ENCODE peak calls at places on chromosomes 5 and 9, in seven cellular contexts. One of them, this sample, is unnamed. For H3K27me3, the result is how much of the 10 kb centered on the place peaks cover.

GRCh38 chr9:124394596-124394995 is 20.6 kb downstream of the PSMB7 start:
- DNase-seq in neuronal stem cell: no peak
- DNase-seq in IMR-90: no peak
- DNase-seq in HepG2: no peak
- DNase-seq in H9: no peak
- DNase-seq in PC-9: no peak
- DNase-seq in mesenchymal stem cell: no peak
- DNase-seq in this sample: no peak

GRCh38 chr5:159178978-159179377 is 30.4 kb downstream of the RNF145 start:
- DNase-seq in neuronal stem cell: no peak
- DNase-seq in mesenchymal stem cell: peak
- DNase-seq in PC-9: peak
- DNase-seq in IMR-90: peak
- DNase-seq in H9: no peak
- DNase-seq in HepG2: peak
- DNase-seq in this sample: peak

GRCh38 chr5:160471761-160472160 is 50.1 kb downstream of the PTTG1 start:
- DNase-seq in IMR-90: no peak
- DNase-seq in H9: no peak
- DNase-seq in HepG2: no peak
- DNase-seq in PC-9: no peak
- DNase-seq in mesenchymal stem cell: no peak
- DNase-seq in neuronal stem cell: no peak
- DNase-seq in this sample: no peak

GRCh38 chr5:100423330-100423729 is 111.8 kb upstream of the FAM174A start:
- DNase-seq in PC-9: no peak
- DNase-seq in IMR-90: no peak
- DNase-seq in HepG2: no peak
- DNase-seq in mesenchymal stem cell: no peak
- DNase-seq in H9: no peak
- DNase-seq in neuronal stem cell: no peak
- DNase-seq in this sample: no peak

GRCh38 chr5:21680661-21681060 is 1172.5 kb downstream of the CDH12 start:
- DNase-seq in neuronal stem cell: no peak
- DNase-seq in mesenchymal stem cell: no peak
- DNase-seq in IMR-90: peak
- DNase-seq in HepG2: no peak
- DNase-seq in H9: no peak
- DNase-seq in PC-9: no peak
- DNase-seq in this sample: no peak

GRCh38 chr5:154308457-154309360 is 118.2 kb downstream of the GALNT10 start:
- DNase-seq in PC-9: no peak
- DNase-seq in neuronal stem cell: no peak
- DNase-seq in mesenchymal stem cell: peak
- DNase-seq in IMR-90: peak
- DNase-seq in HepG2: no peak
- DNase-seq in H9: no peak
- DNase-seq in this sample: no peak

GRCh38 chr9:127505396-127506116 is 54.2 kb downstream of the LRSAM1 start:
- DNase-seq in mesenchymal stem cell: peak
- DNase-seq in PC-9: peak
- DNase-seq in H9: peak
- DNase-seq in HepG2: peak
- DNase-seq in IMR-90: no peak
- DNase-seq in neuronal stem cell: no peak
- DNase-seq in this sample: no peak

GRCh38 chr5:73728493-73729273 is 102.7 kb downstream of the ARHGEF28 start:
- DNase-seq in H9: no peak
- DNase-seq in mesenchymal stem cell: no peak
- DNase-seq in IMR-90: no peak
- DNase-seq in neuronal stem cell: no peak
- DNase-seq in HepG2: no peak
- DNase-seq in PC-9: no peak
- DNase-seq in this sample: no peak

GRCh38 chr9:15936316-15936869 is 383.6 kb downstream of the CCDC171 start:
- DNase-seq in HepG2: no peak
- DNase-seq in PC-9: no peak
- DNase-seq in mesenchymal stem cell: peak
- DNase-seq in H9: no peak
- DNase-seq in neuronal stem cell: no peak
- DNase-seq in IMR-90: peak
- DNase-seq in this sample: no peak

GRCh38 chr5:29351170-29351569 is 1842.3 kb upstream of the CDH6 start:
- DNase-seq in IMR-90: no peak
- DNase-seq in HepG2: no peak
- DNase-seq in mesenchymal stem cell: no peak
- DNase-seq in PC-9: no peak
- DNase-seq in H9: no peak
- DNase-seq in neuronal stem cell: no peak
- DNase-seq in this sample: no peak
- H3K27me3 ChIP-seq in IMR-90: under half
- H3K27me3 ChIP-seq in HepG2: under half
- H3K27me3 ChIP-seq in mesenchymal stem cell: under half
- H3K27me3 ChIP-seq in PC-9: under half
- H3K27me3 ChIP-seq in H9: under half
- H3K27me3 ChIP-seq in neuronal stem cell: under half
- H3K27me3 ChIP-seq in this sample: under half

DNA sequence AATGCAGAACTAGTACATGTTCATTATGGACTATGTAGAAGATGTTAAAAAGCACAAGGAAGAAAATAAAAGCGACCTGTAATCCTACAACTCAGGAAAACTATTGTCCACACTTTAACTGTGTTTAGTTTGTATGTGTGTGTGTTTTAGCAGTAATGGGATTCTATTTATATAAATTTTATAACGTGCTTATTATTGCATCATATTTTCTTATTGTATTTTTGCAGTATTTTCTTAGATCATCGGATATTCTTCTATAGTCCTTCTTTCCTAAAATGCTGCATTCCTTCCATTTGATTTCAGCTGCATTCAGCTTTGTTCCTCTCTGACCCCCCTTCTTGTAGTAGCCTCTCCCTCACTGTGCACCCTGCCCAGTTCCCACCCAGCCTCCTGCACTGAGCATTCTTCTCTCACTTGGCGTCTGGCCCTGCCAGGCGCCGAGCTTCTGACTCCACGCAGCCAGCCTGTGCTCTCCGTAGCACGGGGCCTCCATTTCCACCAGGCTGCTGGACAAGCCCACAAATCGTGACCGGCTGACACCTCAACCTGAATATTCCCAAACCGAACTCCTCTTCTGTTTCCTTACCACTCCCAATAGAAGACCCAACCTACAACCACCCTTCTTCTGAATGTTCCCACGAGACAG is 39.9 kb downstream of the MVB12B start:
- DNase-seq in IMR-90: no peak
- DNase-seq in neuronal stem cell: no peak
- DNase-seq in mesenchymal stem cell: no peak
- DNase-seq in PC-9: no peak
- DNase-seq in HepG2: no peak
- DNase-seq in H9: no peak
- DNase-seq in this sample: no peak
- H3K27ac ChIP-seq in IMR-90: no peak
- H3K27ac ChIP-seq in neuronal stem cell: no peak
- H3K27ac ChIP-seq in mesenchymal stem cell: no peak
- H3K27ac ChIP-seq in PC-9: no peak
- H3K27ac ChIP-seq in HepG2: no peak
- H3K27ac ChIP-seq in H9: no peak
- H3K27ac ChIP-seq in this sample: no peak

DNA sequence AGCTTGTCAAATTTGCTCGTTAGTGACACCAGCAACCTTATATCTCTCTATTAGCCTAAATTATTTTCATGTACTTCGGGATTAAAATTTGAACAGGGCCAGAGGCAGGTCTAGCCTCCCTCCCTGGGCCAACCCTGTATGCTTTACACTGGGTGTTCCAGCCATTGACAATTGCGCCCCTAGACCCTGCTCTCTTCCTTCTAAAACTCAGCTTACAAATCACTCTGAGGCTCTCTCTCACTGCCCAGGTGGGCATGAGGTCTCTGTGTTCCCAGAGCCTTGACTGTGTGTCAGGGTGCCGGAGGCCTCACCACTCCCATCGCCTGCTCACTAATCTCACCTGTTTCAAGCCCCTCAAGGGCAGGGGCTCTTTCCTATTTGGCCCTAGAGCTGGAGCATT is 6.4 kb upstream of the CFAP90 start:
- DNase-seq in neuronal stem cell: no peak
- DNase-seq in H9: no peak
- DNase-seq in HepG2: no peak
- DNase-seq in IMR-90: no peak
- DNase-seq in mesenchymal stem cell: no peak
- DNase-seq in PC-9: no peak
- DNase-seq in this sample: no peak
- H2AFZ ChIP-seq in neuronal stem cell: no peak
- H2AFZ ChIP-seq in H9: no peak
- H2AFZ ChIP-seq in HepG2: no peak
- H2AFZ ChIP-seq in IMR-90: peak
- H2AFZ ChIP-seq in mesenchymal stem cell: no peak
- H2AFZ ChIP-seq in PC-9: no peak
- H2AFZ ChIP-seq in this sample: no peak

GRCh38 chr5:168889039-168889438 is 309.9 kb upstream of the PANK3 start:
- DNase-seq in neuronal stem cell: no peak
- DNase-seq in H9: no peak
- DNase-seq in HepG2: no peak
- DNase-seq in mesenchymal stem cell: no peak
- DNase-seq in IMR-90: no peak
- DNase-seq in PC-9: no peak
- DNase-seq in this sample: no peak

GRCh38 chr5:168893231-168893630 is 314.1 kb upstream of the PANK3 start:
- DNase-seq in H9: no peak
- DNase-seq in neuronal stem cell: no peak
- DNase-seq in HepG2: no peak
- DNase-seq in mesenchymal stem cell: no peak
- DNase-seq in IMR-90: no peak
- DNase-seq in PC-9: no peak
- DNase-seq in this sample: no peak

GRCh38 chr5:168887931-168888330 is 308.8 kb upstream of the PANK3 start:
- DNase-seq in IMR-90: no peak
- DNase-seq in H9: no peak
- DNase-seq in HepG2: no peak
- DNase-seq in mesenchymal stem cell: no peak
- DNase-seq in PC-9: no peak
- DNase-seq in neuronal stem cell: no peak
- DNase-seq in this sample: no peak

GRCh38 chr5:168892618-168893017 is 313.4 kb upstream of the PANK3 start:
- DNase-seq in H9: no peak
- DNase-seq in PC-9: no peak
- DNase-seq in HepG2: no peak
- DNase-seq in neuronal stem cell: no peak
- DNase-seq in IMR-90: no peak
- DNase-seq in mesenchymal stem cell: no peak
- DNase-seq in this sample: no peak

DNA sequence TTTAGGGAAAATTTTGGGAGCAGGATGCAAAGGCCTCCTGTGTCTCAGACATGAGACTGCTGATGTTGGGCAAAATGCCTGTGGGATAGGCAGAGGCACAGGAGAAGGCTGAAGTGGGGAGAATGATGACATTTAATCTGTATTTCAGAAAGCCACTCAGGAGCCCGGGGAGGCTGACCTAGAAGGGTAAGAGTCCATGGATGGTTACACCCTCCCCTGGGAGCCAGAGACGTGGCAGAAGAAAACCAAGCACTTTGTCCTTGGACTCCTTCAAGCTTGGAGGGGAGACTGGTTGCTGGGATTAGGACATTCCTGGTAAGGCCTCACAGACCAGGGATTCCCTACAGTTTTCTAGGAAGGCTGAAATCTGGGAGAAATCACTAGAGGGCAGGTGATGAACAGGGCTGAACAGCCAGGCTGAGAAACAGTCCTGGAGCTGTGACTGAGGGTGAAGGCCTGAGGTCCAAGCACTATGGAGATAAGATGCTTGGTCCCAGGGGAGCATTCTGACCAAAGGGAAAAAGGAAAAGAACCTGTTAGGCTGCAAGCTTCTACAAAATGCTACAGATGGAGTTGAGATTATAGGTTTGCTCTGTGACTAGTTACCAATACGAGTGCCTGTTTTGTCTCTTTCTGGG is 312.1 kb upstream of the PANK3 start:
- DNase-seq in IMR-90: no peak
- DNase-seq in HepG2: no peak
- DNase-seq in mesenchymal stem cell: no peak
- DNase-seq in neuronal stem cell: no peak
- DNase-seq in PC-9: no peak
- DNase-seq in H9: no peak
- DNase-seq in this sample: no peak
- H3K27me3 ChIP-seq in IMR-90: under half
- H3K27me3 ChIP-seq in HepG2: under half
- H3K27me3 ChIP-seq in mesenchymal stem cell: under half
- H3K27me3 ChIP-seq in neuronal stem cell: under half
- H3K27me3 ChIP-seq in PC-9: half or more
- H3K27me3 ChIP-seq in H9: under half
- H3K27me3 ChIP-seq in this sample: under half

GRCh38 chr5:74864823-74865222 is 1.4 kb downstream of the FAM169A start:
- DNase-seq in mesenchymal stem cell: no peak
- DNase-seq in H9: no peak
- DNase-seq in neuronal stem cell: no peak
- DNase-seq in IMR-90: no peak
- DNase-seq in PC-9: no peak
- DNase-seq in HepG2: peak
- DNase-seq in this sample: no peak
- H3K27ac ChIP-seq in mesenchymal stem cell: no peak
- H3K27ac ChIP-seq in H9: peak
- H3K27ac ChIP-seq in neuronal stem cell: no peak
- H3K27ac ChIP-seq in IMR-90: no peak
- H3K27ac ChIP-seq in PC-9: no peak
- H3K27ac ChIP-seq in HepG2: peak
- H3K27ac ChIP-seq in this sample: peak

DNA sequence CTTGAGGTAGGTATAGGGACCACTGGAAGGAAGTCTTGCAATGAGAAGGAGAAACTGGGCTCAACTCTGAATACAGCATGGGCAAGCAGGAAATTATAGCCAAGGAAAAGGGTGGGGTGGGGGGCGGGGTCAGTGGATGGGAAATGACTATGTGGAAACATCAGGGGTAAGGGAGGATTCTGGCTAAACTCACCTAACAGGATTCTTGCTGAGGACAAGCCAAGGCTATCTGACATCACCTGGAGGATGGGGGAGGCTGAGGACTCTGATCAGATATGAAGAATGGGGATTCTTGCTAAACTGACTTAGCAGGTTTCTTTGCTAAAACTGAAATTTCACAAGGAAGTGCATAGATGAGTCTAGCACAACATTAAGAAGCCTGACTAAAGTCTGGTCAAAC is 40.8 kb downstream of the CTSL start:
- DNase-seq in PC-9: peak
- DNase-seq in mesenchymal stem cell: no peak
- DNase-seq in H9: peak
- DNase-seq in neuronal stem cell: no peak
- DNase-seq in IMR-90: no peak
- DNase-seq in HepG2: no peak
- DNase-seq in this sample: peak
- H2AFZ ChIP-seq in PC-9: peak
- H2AFZ ChIP-seq in mesenchymal stem cell: no peak
- H2AFZ ChIP-seq in H9: no peak
- H2AFZ ChIP-seq in neuronal stem cell: no peak
- H2AFZ ChIP-seq in IMR-90: no peak
- H2AFZ ChIP-seq in HepG2: no peak
- H2AFZ ChIP-seq in this sample: peak

GRCh38 chr5:90549223-90549622 is 9.4 kb upstream of the ADGRV1 start:
- DNase-seq in mesenchymal stem cell: no peak
- DNase-seq in neuronal stem cell: no peak
- DNase-seq in HepG2: no peak
- DNase-seq in H9: no peak
- DNase-seq in PC-9: no peak
- DNase-seq in IMR-90: no peak
- DNase-seq in this sample: no peak
- H3K27me3 ChIP-seq in mesenchymal stem cell: under half
- H3K27me3 ChIP-seq in neuronal stem cell: under half
- H3K27me3 ChIP-seq in HepG2: under half
- H3K27me3 ChIP-seq in H9: under half
- H3K27me3 ChIP-seq in PC-9: half or more
- H3K27me3 ChIP-seq in IMR-90: under half
- H3K27me3 ChIP-seq in this sample: under half

GRCh38 chr9:133608881-133609280 is 308 bp downstream of the FAM163B start:
- DNase-seq in H9: no peak
- DNase-seq in mesenchymal stem cell: no peak
- DNase-seq in IMR-90: no peak
- DNase-seq in HepG2: no peak
- DNase-seq in neuronal stem cell: no peak
- DNase-seq in PC-9: no peak
- DNase-seq in this sample: no peak
- H3K27ac ChIP-seq in H9: no peak
- H3K27ac ChIP-seq in mesenchymal stem cell: no peak
- H3K27ac ChIP-seq in IMR-90: no peak
- H3K27ac ChIP-seq in HepG2: no peak
- H3K27ac ChIP-seq in neuronal stem cell: no peak
- H3K27ac ChIP-seq in PC-9: no peak
- H3K27ac ChIP-seq in this sample: no peak